ENCODE peak calls at places on chromosomes 7 and 10, in nine cellular contexts. H, X, P, Z, D, B, V, O and J are unnamed samples.
A peak's percentile ranks its signal among the peaks of the same experiment; 100 is the strongest.

GRCh38 chr7:157839672-157840167 is 502.9 kb downstream of the DNAJB6 start:
- DNase-seq in B (no peak), P (no peak), D (peak; percentile 25), H (no peak), Z (no peak), O (no peak), V (no peak), X (no peak), J (no peak)

GRCh38 chr10:48627984-48628609 is 23.2 kb upstream of the ARHGAP22 start:
- DNase-seq in Z (no peak), B (no peak), H (peak; percentile 87), V (peak; percentile 39), P (no peak), O (no peak), D (no peak), X (no peak), J (no peak)

GRCh38 chr7:21184956-21185355 is 242.9 kb upstream of the SP4 start:
- DNase-seq in V (no peak), B (no peak), D (no peak), H (no peak), O (no peak), X (no peak), Z (no peak), P (no peak), J (no peak)

GRCh38 chr10:30062582-30062981 is 3.2 kb upstream of the JCAD start:
- DNase-seq in V (no peak), P (no peak), Z (no peak), X (no peak), H (no peak), O (no peak), B (no peak), D (no peak), J (no peak)

GRCh38 chr10:35940067-35940989 is 298.2 kb upstream of the FZD8 start:
- DNase-seq in V (no peak), X (no peak), H (peak; percentile 15), O (no peak), Z (peak; percentile 25), P (no peak), B (no peak), D (no peak), J (no peak)

GRCh38 chr7:98409843-98410242 is 9.0 kb upstream of the BAIAP2L1 start:
- DNase-seq in V (no peak), X (no peak), P (no peak), D (no peak), O (no peak), H (no peak), B (no peak), Z (no peak), J (no peak)

GRCh38 chr7:66403562-66403961 is 198.4 kb downstream of the TPST1 start:
- DNase-seq in H (no peak), B (no peak), O (no peak), Z (no peak), X (no peak), D (no peak), P (no peak), V (no peak), J (no peak)

GRCh38 chr7:48148311-48148710 is 22.9 kb upstream of the ABCA13 start:
- DNase-seq in P (no peak), D (no peak), O (no peak), B (no peak), H (no peak), Z (no peak), X (no peak), V (no peak), J (no peak)

GRCh38 chr10:6838118-6838517 is 258.0 kb upstream of the PRKCQ start:
- DNase-seq in H (no peak), V (no peak), Z (no peak), X (peak; percentile 21), D (no peak), O (no peak), P (no peak), B (no peak), J (peak; percentile 10)

GRCh38 chr10:57338823-57339558 is 928.7 kb downstream of the IPMK start:
- DNase-seq in H (peak; percentile 40), O (peak; percentile 16), X (peak; percentile 24), B (peak; percentile 8), Z (peak; percentile 64), V (no peak), D (no peak), P (peak; percentile 1), J (peak; percentile 46)

GRCh38 chr7:69257592-69257991 is 340.7 kb upstream of the AUTS2 start:
- DNase-seq in H (no peak), P (no peak), V (no peak), B (no peak), D (no peak), X (no peak), O (no peak), Z (no peak), J (no peak)

GRCh38 chr7:105647591-105647990 is 66.3 kb upstream of the EFCAB10 start:
- DNase-seq in O (no peak), B (no peak), H (no peak), P (no peak), D (no peak), V (no peak), X (no peak), Z (no peak), J (no peak)

GRCh38 chr7:103636153-103636552 is 190.1 kb upstream of the SLC26A5 start:
- DNase-seq in P (no peak), H (no peak), V (no peak), X (no peak), B (no peak), Z (peak; percentile 52), O (peak; percentile 10), D (no peak), J (peak; percentile 46)

GRCh38 chr10:93758911-93759410 is 1.2 kb downstream of the LGI1 start:
- DNase-seq in X (no peak), B (no peak), D (no peak), O (no peak), P (no peak), V (no peak), H (peak; percentile 56), Z (no peak), J (no peak)

GRCh38 chr7:85614684-85615083 is 427.8 kb upstream of the SEMA3D start:
- DNase-seq in D (no peak), H (no peak), X (no peak), B (no peak), P (no peak), Z (no peak), V (no peak), O (no peak), J (no peak)

GRCh38 chr10:30813872-30814471 is 184.4 kb upstream of the LYZL2 start:
- DNase-seq in V (peak; percentile 6), P (no peak), O (peak; percentile 95), D (no peak), Z (peak; percentile 64), X (no peak), B (no peak), H (peak; percentile 70), J (peak; percentile 78)

GRCh38 chr10:14875941-14876340 is 2.7 kb upstream of the SUV39H2 start:
- DNase-seq in B (no peak), V (no peak), Z (no peak), D (no peak), X (no peak), P (no peak), O (no peak), H (no peak), J (no peak)

GRCh38 chr7:50679218-50680007 is 103.3 kb downstream of the GRB10 start:
- DNase-seq in P (no peak), O (peak; percentile 12), D (no peak), Z (peak; percentile 72), X (peak; percentile 74), V (no peak), H (peak; percentile 57), B (no peak), J (peak; percentile 58)

GRCh38 chr10:52818019-52818418 is 45.4 kb upstream of the MBL2 start:
- DNase-seq in X (peak; percentile 45), D (no peak), H (peak; percentile 19), P (no peak), O (peak; percentile 27), Z (peak; percentile 61), V (no peak), B (peak; percentile 4), J (peak; percentile 61)

GRCh38 chr10:99945286-99945685 is 64.5 kb downstream of the DNMBP start:
- DNase-seq in D (no peak), H (peak; percentile 89), V (no peak), O (peak; percentile 92), P (no peak), B (no peak), Z (peak; percentile 96), X (no peak), J (peak; percentile 85)

GRCh38 chr10:43863859-43864591 is 215.3 kb upstream of the ZNF32 start:
- DNase-seq in Z (peak; percentile 90), P (no peak), B (no peak), H (peak; percentile 88), X (no peak), O (peak; percentile 90), D (no peak), V (peak; percentile 83), J (peak; percentile 96)

GRCh38 chr10:66714741-66715140 is 211.1 kb upstream of the LRRTM3 start:
- DNase-seq in D (no peak), P (no peak), X (no peak), B (no peak), Z (no peak), O (peak; percentile 10), H (peak; percentile 5), V (no peak), J (no peak)

GRCh38 chr10:4835494-4835918 is 9.5 kb downstream of the AKR1E2 start:
- DNase-seq in H (no peak), P (no peak), D (no peak), X (peak; percentile 38), B (no peak), V (no peak), Z (no peak), O (no peak), J (no peak)

GRCh38 chr10:48381971-48382370 is 75.5 kb downstream of the MAPK8 start:
- DNase-seq in P (no peak), V (no peak), D (no peak), O (no peak), Z (no peak), H (no peak), B (no peak), X (no peak), J (no peak)

GRCh38 chr7:48708635-48709034 is 215.7 kb upstream of the CDC14C start:
- DNase-seq in P (no peak), Z (no peak), X (no peak), D (no peak), B (no peak), O (no peak), H (no peak), V (no peak), J (no peak)

GRCh38 chr7:91940171-91940570 is 491 bp upstream of the AKAP9 start:
- DNase-seq in Z (peak; percentile 11), H (peak; percentile 22), D (no peak), V (no peak), O (no peak), P (peak; percentile 14), X (peak; percentile 53), B (peak; percentile 18), J (peak; percentile 49)